ENCODE peak calls at places on chromosomes 5 and 9, in ten cellular contexts. One of them, this sample, is unnamed.

GRCh38 chr9:83688921-83689320 is 18.8 kb downstream of the UBQLN1 start:
- DNase-seq in adrenal gland: no peak
- DNase-seq in stimulated activated naive CD4-positive, alpha-beta T cell: no peak
- DNase-seq in T-helper 9 cell: no peak
- DNase-seq in activated CD8-positive, alpha-beta memory T cell treated with anti-CD3 and anti-CD28 coated beads for 48 hours: no peak
- DNase-seq in activated CD4-positive, CD25-positive, alpha-beta regulatory T cell: no peak
- DNase-seq in NCI-H748 treated with DMSO at 0.1 percent for 48 hours: no peak
- DNase-seq in upper lobe of right lung: no peak
- DNase-seq in GM03348: no peak
- DNase-seq in cerebellar cortex: no peak
- DNase-seq in this sample: no peak

GRCh38 chr5:42612997-42613396 is 143.6 kb upstream of the CCDC152 start:
- DNase-seq in activated CD4-positive, CD25-positive, alpha-beta regulatory T cell: no peak
- DNase-seq in stimulated activated naive CD4-positive, alpha-beta T cell: no peak
- DNase-seq in adrenal gland: no peak
- DNase-seq in T-helper 9 cell: no peak
- DNase-seq in activated CD8-positive, alpha-beta memory T cell treated with anti-CD3 and anti-CD28 coated beads for 48 hours: no peak
- DNase-seq in GM03348: peak
- DNase-seq in cerebellar cortex: no peak
- DNase-seq in NCI-H748 treated with DMSO at 0.1 percent for 48 hours: no peak
- DNase-seq in upper lobe of right lung: no peak
- DNase-seq in this sample: peak

GRCh38 chr5:179180921-179181645 is 120.9 kb downstream of the ZNF354C start:
- DNase-seq in stimulated activated naive CD4-positive, alpha-beta T cell: no peak
- DNase-seq in NCI-H748 treated with DMSO at 0.1 percent for 48 hours: no peak
- DNase-seq in cerebellar cortex: no peak
- DNase-seq in T-helper 9 cell: no peak
- DNase-seq in activated CD4-positive, CD25-positive, alpha-beta regulatory T cell: no peak
- DNase-seq in adrenal gland: no peak
- DNase-seq in upper lobe of right lung: no peak
- DNase-seq in activated CD8-positive, alpha-beta memory T cell treated with anti-CD3 and anti-CD28 coated beads for 48 hours: no peak
- DNase-seq in GM03348: no peak
- DNase-seq in this sample: no peak

GRCh38 chr5:127801751-127802476 is 98.7 kb downstream of the CCDC192 start:
- DNase-seq in NCI-H748 treated with DMSO at 0.1 percent for 48 hours: no peak
- DNase-seq in GM03348: peak
- DNase-seq in adrenal gland: no peak
- DNase-seq in activated CD8-positive, alpha-beta memory T cell treated with anti-CD3 and anti-CD28 coated beads for 48 hours: no peak
- DNase-seq in stimulated activated naive CD4-positive, alpha-beta T cell: no peak
- DNase-seq in upper lobe of right lung: no peak
- DNase-seq in cerebellar cortex: no peak
- DNase-seq in activated CD4-positive, CD25-positive, alpha-beta regulatory T cell: no peak
- DNase-seq in T-helper 9 cell: no peak
- DNase-seq in this sample: no peak

GRCh38 chr9:95129651-95130291 is 187.7 kb downstream of the FANCC start:
- DNase-seq in NCI-H748 treated with DMSO at 0.1 percent for 48 hours: peak
- DNase-seq in upper lobe of right lung: no peak
- DNase-seq in T-helper 9 cell: no peak
- DNase-seq in GM03348: no peak
- DNase-seq in adrenal gland: no peak
- DNase-seq in stimulated activated naive CD4-positive, alpha-beta T cell: no peak
- DNase-seq in cerebellar cortex: no peak
- DNase-seq in activated CD4-positive, CD25-positive, alpha-beta regulatory T cell: no peak
- DNase-seq in activated CD8-positive, alpha-beta memory T cell treated with anti-CD3 and anti-CD28 coated beads for 48 hours: no peak
- DNase-seq in this sample: no peak

GRCh38 chr9:134171316-134172197 is 7.2 kb upstream of the RNU6ATAC start:
- DNase-seq in adrenal gland: peak
- DNase-seq in stimulated activated naive CD4-positive, alpha-beta T cell: no peak
- DNase-seq in upper lobe of right lung: peak
- DNase-seq in T-helper 9 cell: no peak
- DNase-seq in GM03348: peak
- DNase-seq in activated CD8-positive, alpha-beta memory T cell treated with anti-CD3 and anti-CD28 coated beads for 48 hours: no peak
- DNase-seq in cerebellar cortex: no peak
- DNase-seq in activated CD4-positive, CD25-positive, alpha-beta regulatory T cell: no peak
- DNase-seq in NCI-H748 treated with DMSO at 0.1 percent for 48 hours: no peak
- DNase-seq in this sample: peak

GRCh38 chr5:139955616-139956283 is 87.3 kb downstream of the NRG2 start:
- DNase-seq in upper lobe of right lung: peak
- DNase-seq in NCI-H748 treated with DMSO at 0.1 percent for 48 hours: no peak
- DNase-seq in cerebellar cortex: no peak
- DNase-seq in stimulated activated naive CD4-positive, alpha-beta T cell: no peak
- DNase-seq in adrenal gland: no peak
- DNase-seq in T-helper 9 cell: no peak
- DNase-seq in GM03348: no peak
- DNase-seq in activated CD8-positive, alpha-beta memory T cell treated with anti-CD3 and anti-CD28 coated beads for 48 hours: no peak
- DNase-seq in activated CD4-positive, CD25-positive, alpha-beta regulatory T cell: no peak
- DNase-seq in this sample: no peak

GRCh38 chr9:107740088-107740980 is 250.8 kb upstream of the KLF4 start:
- DNase-seq in T-helper 9 cell: no peak
- DNase-seq in cerebellar cortex: no peak
- DNase-seq in upper lobe of right lung: no peak
- DNase-seq in GM03348: no peak
- DNase-seq in stimulated activated naive CD4-positive, alpha-beta T cell: no peak
- DNase-seq in adrenal gland: no peak
- DNase-seq in NCI-H748 treated with DMSO at 0.1 percent for 48 hours: no peak
- DNase-seq in activated CD8-positive, alpha-beta memory T cell treated with anti-CD3 and anti-CD28 coated beads for 48 hours: no peak
- DNase-seq in activated CD4-positive, CD25-positive, alpha-beta regulatory T cell: no peak
- DNase-seq in this sample: no peak

GRCh38 chr5:163339148-163339547 is 98.2 kb upstream of the CCNG1 start:
- DNase-seq in upper lobe of right lung: no peak
- DNase-seq in GM03348: no peak
- DNase-seq in cerebellar cortex: no peak
- DNase-seq in stimulated activated naive CD4-positive, alpha-beta T cell: no peak
- DNase-seq in NCI-H748 treated with DMSO at 0.1 percent for 48 hours: no peak
- DNase-seq in activated CD4-positive, CD25-positive, alpha-beta regulatory T cell: no peak
- DNase-seq in activated CD8-positive, alpha-beta memory T cell treated with anti-CD3 and anti-CD28 coated beads for 48 hours: no peak
- DNase-seq in T-helper 9 cell: no peak
- DNase-seq in adrenal gland: no peak
- DNase-seq in this sample: no peak

GRCh38 chr9:113403651-113404050 is 2.6 kb upstream of the ALAD start:
- DNase-seq in adrenal gland: no peak
- DNase-seq in stimulated activated naive CD4-positive, alpha-beta T cell: no peak
- DNase-seq in cerebellar cortex: no peak
- DNase-seq in GM03348: no peak
- DNase-seq in NCI-H748 treated with DMSO at 0.1 percent for 48 hours: no peak
- DNase-seq in activated CD4-positive, CD25-positive, alpha-beta regulatory T cell: no peak
- DNase-seq in upper lobe of right lung: no peak
- DNase-seq in activated CD8-positive, alpha-beta memory T cell treated with anti-CD3 and anti-CD28 coated beads for 48 hours: no peak
- DNase-seq in T-helper 9 cell: no peak
- DNase-seq in this sample: no peak

GRCh38 chr9:118029425-118029824 is 325.2 kb downstream of the TLR4 start:
- DNase-seq in NCI-H748 treated with DMSO at 0.1 percent for 48 hours: no peak
- DNase-seq in stimulated activated naive CD4-positive, alpha-beta T cell: no peak
- DNase-seq in adrenal gland: no peak
- DNase-seq in upper lobe of right lung: no peak
- DNase-seq in activated CD8-positive, alpha-beta memory T cell treated with anti-CD3 and anti-CD28 coated beads for 48 hours: no peak
- DNase-seq in cerebellar cortex: no peak
- DNase-seq in GM03348: no peak
- DNase-seq in activated CD4-positive, CD25-positive, alpha-beta regulatory T cell: no peak
- DNase-seq in T-helper 9 cell: no peak
- DNase-seq in this sample: no peak

GRCh38 chr5:83548556-83548955 is 77.0 kb downstream of the VCAN start:
- DNase-seq in adrenal gland: no peak
- DNase-seq in upper lobe of right lung: no peak
- DNase-seq in cerebellar cortex: no peak
- DNase-seq in T-helper 9 cell: no peak
- DNase-seq in activated CD8-positive, alpha-beta memory T cell treated with anti-CD3 and anti-CD28 coated beads for 48 hours: no peak
- DNase-seq in stimulated activated naive CD4-positive, alpha-beta T cell: no peak
- DNase-seq in GM03348: peak
- DNase-seq in NCI-H748 treated with DMSO at 0.1 percent for 48 hours: no peak
- DNase-seq in activated CD4-positive, CD25-positive, alpha-beta regulatory T cell: no peak
- DNase-seq in this sample: peak

GRCh38 chr5:98569288-98569687 is 204.2 kb upstream of the RGMB start:
- DNase-seq in stimulated activated naive CD4-positive, alpha-beta T cell: no peak
- DNase-seq in activated CD4-positive, CD25-positive, alpha-beta regulatory T cell: no peak
- DNase-seq in adrenal gland: no peak
- DNase-seq in T-helper 9 cell: no peak
- DNase-seq in cerebellar cortex: no peak
- DNase-seq in activated CD8-positive, alpha-beta memory T cell treated with anti-CD3 and anti-CD28 coated beads for 48 hours: no peak
- DNase-seq in upper lobe of right lung: no peak
- DNase-seq in GM03348: no peak
- DNase-seq in NCI-H748 treated with DMSO at 0.1 percent for 48 hours: no peak
- DNase-seq in this sample: no peak

GRCh38 chr5:128409401-128409800 is 128.6 kb downstream of the FBN2 start:
- DNase-seq in upper lobe of right lung: no peak
- DNase-seq in activated CD8-positive, alpha-beta memory T cell treated with anti-CD3 and anti-CD28 coated beads for 48 hours: no peak
- DNase-seq in stimulated activated naive CD4-positive, alpha-beta T cell: no peak
- DNase-seq in GM03348: no peak
- DNase-seq in T-helper 9 cell: no peak
- DNase-seq in adrenal gland: no peak
- DNase-seq in activated CD4-positive, CD25-positive, alpha-beta regulatory T cell: no peak
- DNase-seq in cerebellar cortex: no peak
- DNase-seq in NCI-H748 treated with DMSO at 0.1 percent for 48 hours: no peak
- DNase-seq in this sample: no peak